ENCODE peak calls at places on chromosomes 2 and 18, in five cellular contexts. U is AG04450, L is foreskin fibroblast, I is lower lobe of right lung, B is tibial nerve. A is an unnamed sample.

GRCh38 chr18:11861583-11862288 is 10.5 kb downstream of the CHMP1B start:
- DNase-seq in U (no peak), I (no peak), L (peak), B (no peak), A (no peak)

GRCh38 chr18:54215069-54215468 is 9.4 kb downstream of the MBD2 start:
- DNase-seq in L (peak), I (no peak), B (no peak), U (peak), A (peak)

GRCh38 chr2:109690822-109691541 is 76.8 kb downstream of the SOWAHC start:
- DNase-seq in I (no peak), U (no peak), L (no peak), B (no peak), A (no peak)

GRCh38 chr2:179657068-179657467 is 204.3 kb downstream of the ZNF385B start:
- DNase-seq in B (no peak), U (no peak), I (no peak), L (no peak), A (no peak)

GRCh38 chr2:118371500-118371899 is 283.2 kb downstream of the INSIG2 start:
- DNase-seq in U (peak), B (no peak), I (no peak), L (peak), A (peak)

GRCh38 chr2:238287702-238288649 is at the start of gene PER2:
- DNase-seq in U (peak), B (peak), I (peak), L (peak), A (peak)

GRCh38 chr2:165239230-165239629 is at the start of gene SCN2A:
- DNase-seq in U (peak), B (peak), L (peak), I (no peak), A (peak)

GRCh38 chr2:150733219-150733618 is 245.8 kb upstream of the RND3 start:
- DNase-seq in I (no peak), L (no peak), U (no peak), B (no peak), A (no peak)

GRCh38 chr2:177212895-177213856 is 582 bp downstream of the HNRNPA3 start:
- DNase-seq in B (peak), U (peak), I (peak), L (peak), A (peak)

GRCh38 chr2:24754985-24755690 is 38.1 kb downstream of the PTRHD1 start:
- DNase-seq in I (no peak), B (no peak), U (no peak), L (no peak), A (no peak)

GRCh38 chr2:212723226-212723625 is 184.6 kb upstream of the ERBB4 start:
- DNase-seq in I (no peak), L (no peak), U (no peak), B (no peak), A (no peak)

GRCh38 chr2:108392029-108392428 is 14.3 kb downstream of the SULT1C4 start:
- DNase-seq in I (no peak), B (no peak), U (no peak), L (no peak), A (no peak)

GRCh38 chr2:158042666-158043065 is 59.0 kb upstream of the UPP2 start:
- DNase-seq in L (no peak), I (no peak), U (no peak), B (no peak), A (no peak)

GRCh38 chr2:124193706-124194105 is 168.6 kb downstream of the CNTNAP5 start:
- DNase-seq in I (no peak), B (no peak), L (no peak), U (no peak), A (no peak)

GRCh38 chr18:24839991-24840390 is 379.6 kb downstream of the HRH4 start:
- DNase-seq in L (peak), B (no peak), I (no peak), U (no peak), A (no peak)

GRCh38 chr18:61609131-61609530 is 275.9 kb downstream of the CDH20 start:
- DNase-seq in L (no peak), B (no peak), U (no peak), I (no peak), A (no peak)

GRCh38 chr18:61616111-61616610 is 276.6 kb downstream of the RNF152 start:
- DNase-seq in B (no peak), I (no peak), L (no peak), U (no peak), A (no peak)

GRCh38 chr18:61606759-61607158 is 273.5 kb downstream of the CDH20 start:
- DNase-seq in L (peak), U (peak), B (peak), I (peak), A (peak)

GRCh38 chr18:61608306-61608705 is 275.1 kb downstream of the CDH20 start:
- DNase-seq in I (no peak), L (no peak), U (no peak), B (no peak), A (no peak)

DNA sequence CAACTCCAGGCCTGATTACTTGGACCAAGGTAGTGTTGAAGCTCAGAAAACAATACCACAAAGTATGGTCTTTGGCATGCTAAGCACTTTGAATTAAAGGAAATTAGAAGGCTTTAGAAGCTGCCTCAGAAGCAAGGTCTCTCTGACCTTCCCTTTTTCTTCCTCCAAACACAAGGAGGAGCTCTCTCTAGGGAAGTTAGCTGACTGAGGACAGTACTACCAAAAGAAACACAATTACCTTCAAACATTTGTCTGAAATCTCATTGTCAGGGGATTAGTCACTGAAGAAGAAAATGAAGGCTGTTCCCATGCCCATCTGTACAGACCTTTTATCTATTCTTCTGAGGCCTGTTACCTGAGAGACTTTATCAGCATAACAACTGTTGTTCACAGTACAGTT is 279.3 kb downstream of the CDH20 start:
- DNase-seq in I (no peak), L (no peak), U (no peak), B (no peak), A (no peak)
- TF ChIP-seq CTCF in I (no peak), L (peak), U (peak), B (no peak), A (peak)

GRCh38 chr2:44715671-44716077 is 225.8 kb upstream of the SIX3 start:
- DNase-seq in U (no peak), B (no peak), I (no peak), L (peak), A (peak)
- H3K4me3 ChIP-seq in U (no peak), B (no peak), I (no peak), L (no peak), A (no peak)

GRCh38 chr2:200226652-200227426 is 79.7 kb upstream of the SPATS2L start:
- DNase-seq in U (no peak), L (no peak), I (no peak), B (no peak), A (no peak)
- TF ChIP-seq CTCF in U (no peak), L (no peak), I (no peak), B (no peak), A (no peak)

GRCh38 chr2:121120991-121121390 is 164.0 kb downstream of the TFCP2L1 start:
- DNase-seq in U (no peak), I (no peak), L (no peak), B (no peak), A (no peak)

GRCh38 chr2:121123268-121123667 is 161.7 kb downstream of the TFCP2L1 start:
- DNase-seq in U (no peak), I (no peak), B (no peak), L (no peak), A (no peak)

GRCh38 chr2:121124330-121124729 is 160.7 kb downstream of the TFCP2L1 start:
- DNase-seq in I (no peak), L (no peak), B (no peak), U (no peak), A (no peak)

GRCh38 chr2:121120411-121120810 is 164.6 kb downstream of the TFCP2L1 start:
- DNase-seq in B (no peak), I (no peak), L (no peak), U (no peak), A (no peak)

GRCh38 chr2:121121661-121122060 is 163.3 kb downstream of the TFCP2L1 start:
- DNase-seq in B (no peak), L (no peak), I (no peak), U (no peak), A (no peak)
- H3K4me3 ChIP-seq in B (no peak), L (no peak), I (no peak), U (no peak), A (no peak)

DNA sequence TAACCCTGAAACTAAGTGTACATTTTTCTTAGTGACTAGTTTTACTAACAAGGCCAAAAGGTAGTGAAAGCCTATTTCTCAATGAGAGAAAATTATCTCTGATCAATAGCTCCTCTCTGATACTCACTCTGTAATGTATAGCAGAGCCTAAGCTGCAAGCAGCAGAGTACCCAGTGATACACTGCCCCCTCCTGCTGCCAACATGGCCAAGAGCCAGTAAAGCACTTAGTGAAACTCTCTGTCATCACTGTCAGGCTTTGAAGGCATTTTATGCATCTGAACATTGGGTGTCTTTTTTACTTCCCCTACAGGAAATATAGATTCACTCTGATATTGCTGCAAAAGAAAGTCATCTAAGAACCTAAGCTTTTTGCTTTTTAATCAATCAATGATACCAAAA is 784.1 kb upstream of the CDH7 start:
- DNase-seq in B (no peak), I (no peak), L (peak), U (no peak), A (no peak)
- TF ChIP-seq CTCF in B (no peak), I (no peak), L (no peak), U (no peak), A (no peak)

A was measured in brain microvascular endothelial cell.